ENCODE peak calls at places on chromosomes 3 and 15, in five cellular contexts. J, R, B, C and A are unnamed samples. For H3K4me1, the result is how much of the 10 kb centered on the place peaks cover.

GRCh38 chr3:177626014-177626413 is 428.7 kb upstream of the TBL1XR1 start:
- DNase-seq in B (no peak), J (no peak), R (no peak), C (no peak), A (no peak)

GRCh38 chr3:132378-132777 is 64.2 kb upstream of the CHL1 start:
- DNase-seq in J (no peak), B (no peak), R (no peak), C (no peak), A (no peak)

GRCh38 chr3:53865732-53866499 is 16.0 kb downstream of the ACTR8 start:
- DNase-seq in R (no peak), C (no peak), J (no peak), B (no peak), A (no peak)

GRCh38 chr3:72015463-72015862 is 230.5 kb upstream of the PROK2 start:
- DNase-seq in C (no peak), B (no peak), J (no peak), R (no peak), A (no peak)

GRCh38 chr3:169556909-169557308 is 106.6 kb downstream of the MECOM start:
- DNase-seq in B (no peak), J (no peak), R (no peak), C (no peak), A (no peak)

GRCh38 chr3:179318876-179319275 is 4.0 kb upstream of the ZNF639 start:
- DNase-seq in C (no peak), R (no peak), B (no peak), J (no peak), A (no peak)

GRCh38 chr3:176927280-176927679 is 270.0 kb downstream of the TBL1XR1 start:
- DNase-seq in B (no peak), C (no peak), J (no peak), R (no peak), A (no peak)

GRCh38 chr3:197951392-197951990 is 1.5 kb downstream of the RPL35A start:
- DNase-seq in C (no peak), B (no peak), R (no peak), J (no peak), A (no peak)

GRCh38 chr3:177826253-177826652 is 629.0 kb upstream of the TBL1XR1 start:
- DNase-seq in B (no peak), C (no peak), R (no peak), J (no peak), A (no peak)

GRCh38 chr15:88463870-88464532 is 3.2 kb downstream of the MRPL46 start:
- DNase-seq in C (no peak), B (peak), J (no peak), R (no peak), A (no peak)

GRCh38 chr3:127735767-127736693 is 63.3 kb downstream of the ABTB1 start:
- DNase-seq in R (peak), J (peak), C (no peak), B (no peak), A (peak)

GRCh38 chr15:61099030-61099800 is 129.9 kb downstream of the RORA start:
- DNase-seq in B (no peak), R (no peak), C (no peak), J (no peak), A (no peak)

GRCh38 chr15:52295421-52295991 is at the start of gene MYO5C:
- DNase-seq in R (peak), B (peak), J (no peak), C (no peak), A (no peak)

GRCh38 chr15:77538011-77538410 is 94.7 kb downstream of the LINGO1 start:
- DNase-seq in R (no peak), C (no peak), B (no peak), J (no peak), A (peak)

GRCh38 chr3:151593923-151594322 is 133.1 kb upstream of the IGSF10 start:
- DNase-seq in J (peak), C (no peak), B (no peak), R (no peak), A (no peak)

GRCh38 chr3:187197255-187197654 is at the start of gene RTP1:
- DNase-seq in R (no peak), C (no peak), B (no peak), J (no peak), A (no peak)

GRCh38 chr3:156668073-156668763 is 6.2 kb upstream of the TIPARP start:
- DNase-seq in B (no peak), J (peak), C (no peak), R (no peak), A (peak)

GRCh38 chr3:41652931-41653330 is 309.0 kb downstream of the ULK4 start:
- DNase-seq in C (no peak), B (no peak), J (peak), R (no peak), A (no peak)

GRCh38 chr15:96416934-96417759 is 86.6 kb downstream of the NR2F2 start:
- DNase-seq in R (peak), C (no peak), J (no peak), B (no peak), A (no peak)

GRCh38 chr15:99143655-99144610 is 39.1 kb downstream of the SYNM start:
- DNase-seq in R (peak), B (peak), J (no peak), C (no peak), A (no peak)

GRCh38 chr3:162517110-162517509 is 1020.5 kb downstream of the OTOL1 start:
- DNase-seq in C (no peak), B (no peak), R (no peak), J (no peak), A (no peak)

GRCh38 chr3:191008074-191008473 is 145.6 kb upstream of the GMNC start:
- DNase-seq in J (no peak), C (no peak), R (no peak), B (no peak), A (no peak)

GRCh38 chr3:50503947-50504346 is 513 bp upstream of the CACNA2D2 start:
- DNase-seq in C (no peak), B (no peak), R (peak), J (no peak), A (no peak)

GRCh38 chr3:143786229-143787199 is 61.8 kb downstream of the SLC9A9 start:
- DNase-seq in C (no peak), B (no peak), R (peak), J (no peak), A (no peak)

GRCh38 chr3:114442251-114442650 is 148.4 kb downstream of the TIGIT start:
- DNase-seq in R (no peak), B (no peak), J (no peak), C (no peak), A (no peak)

GRCh38 chr3:195543642-195544536 is 764 bp upstream of the PPP1R2 start:
- DNase-seq in C (no peak), J (no peak), B (peak), R (peak), A (no peak)

GRCh38 chr3:129662230-129662629 is 55.8 kb upstream of the PLXND1 start:
- DNase-seq in C (no peak), J (no peak), R (no peak), B (no peak), A (no peak)

GRCh38 chr3:44509393-44509921 is 32.0 kb upstream of the ZNF445 start:
- DNase-seq in C (no peak), J (no peak), R (no peak), B (no peak), A (no peak)

GRCh38 chr3:54087581-54088410 is 34.6 kb upstream of the CACNA2D3 start:
- DNase-seq in J (no peak), R (no peak), B (no peak), C (no peak), A (no peak)

GRCh38 chr3:100087203-100087602 is 27.1 kb downstream of the FILIP1L start:
- DNase-seq in B (no peak), C (no peak), J (peak), R (no peak), A (no peak)

GRCh38 chr15:77790481-77790880 is 157.8 kb upstream of the LINGO1 start:
- DNase-seq in C (no peak), R (no peak), J (no peak), B (no peak), A (no peak)

GRCh38 chr15:43872416-43873020 is 45.7 kb downstream of the WDR76 start:
- DNase-seq in R (no peak), B (peak), C (no peak), J (peak), A (peak)

GRCh38 chr15:42133892-42134502 is 22.4 kb downstream of the PLA2G4F start:
- DNase-seq in B (peak), C (no peak), R (no peak), J (peak), A (peak)

GRCh38 chr15:43488790-43489585 is 4.0 kb downstream of the TP53BP1 start:
- DNase-seq in C (no peak), J (no peak), R (no peak), B (no peak), A (no peak)

GRCh38 chr15:56281145-56281544 is 37.5 kb upstream of the RFX7 start:
- DNase-seq in C (no peak), B (no peak), R (no peak), J (no peak), A (no peak)

GRCh38 chr3:169497567-169498257 is 165.8 kb downstream of the MECOM start:
- DNase-seq in C (no peak), R (no peak), B (no peak), J (no peak), A (no peak)

DNA sequence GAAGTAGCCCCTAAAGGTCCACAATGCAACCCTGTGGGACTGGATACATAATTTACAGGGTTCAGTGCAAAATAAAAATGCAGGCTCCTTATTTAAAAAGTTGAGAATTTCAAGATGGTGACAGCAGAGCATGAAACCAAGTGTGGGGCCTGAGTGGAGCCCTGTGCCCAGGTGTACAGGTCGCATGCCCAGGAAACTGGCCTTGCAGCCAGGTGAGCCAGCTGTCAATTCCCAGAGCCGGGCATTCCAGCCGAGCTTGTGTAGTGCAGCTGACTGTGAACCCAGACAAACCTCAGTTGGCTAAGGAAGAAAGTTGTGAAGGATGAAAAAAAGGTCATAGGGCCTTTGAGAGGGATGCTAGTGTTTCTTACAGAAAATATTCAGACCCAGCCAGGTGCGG is 27.6 kb downstream of the POPDC2 start:
- DNase-seq in B (no peak), R (no peak), J (no peak), C (no peak), A (no peak)
- H3K4me1 ChIP-seq in B (under half), R (under half), J (under half), C (under half), A (under half)

GRCh38 chr15:90890839-90891238 is 6.5 kb downstream of the FES start:
- DNase-seq in R (no peak), C (no peak), B (no peak), J (no peak), A (no peak)

GRCh38 chr15:90891346-90891949 is 7.1 kb downstream of the FES start:
- DNase-seq in B (no peak), R (no peak), C (no peak), J (no peak), A (no peak)

GRCh38 chr15:90893175-90894090 is 9.1 kb downstream of the FES start:
- DNase-seq in B (peak), J (no peak), C (no peak), R (no peak), A (no peak)

GRCh38 chr15:90892498-90893174 is 8.3 kb downstream of the FES start:
- DNase-seq in R (no peak), J (no peak), B (no peak), C (no peak), A (no peak)

GRCh38 chr15:90892023-90892422 is 7.7 kb downstream of the FES start:
- DNase-seq in J (no peak), R (no peak), B (no peak), C (no peak), A (no peak)
- H3K4me1 ChIP-seq in J (under half), R (under half), B (under half), C (under half), A (under half)

GRCh38 chr3:66482005-66482404 is 18.8 kb downstream of the LRIG1 start:
- DNase-seq in J (no peak), R (no peak), C (no peak), B (no peak), A (no peak)
- H3K4me1 ChIP-seq in J (half or more), R (under half), C (under half), B (half or more), A (under half)

GRCh38 chr3:57559526-57559925 is 3.5 kb downstream of the PDE12 start:
- DNase-seq in B (no peak), R (no peak), J (no peak), C (no peak), A (no peak)
- H3K4me1 ChIP-seq in B (under half), R (under half), J (under half), C (under half), A (under half)

GRCh38 chr3:188947401-188947982 is 224.3 kb upstream of the TPRG1 start:
- DNase-seq in C (no peak), J (no peak), B (no peak), R (peak), A (peak)
- H3K4me1 ChIP-seq in C (under half), J (under half), B (under half), R (under half), A (under half)

DNA sequence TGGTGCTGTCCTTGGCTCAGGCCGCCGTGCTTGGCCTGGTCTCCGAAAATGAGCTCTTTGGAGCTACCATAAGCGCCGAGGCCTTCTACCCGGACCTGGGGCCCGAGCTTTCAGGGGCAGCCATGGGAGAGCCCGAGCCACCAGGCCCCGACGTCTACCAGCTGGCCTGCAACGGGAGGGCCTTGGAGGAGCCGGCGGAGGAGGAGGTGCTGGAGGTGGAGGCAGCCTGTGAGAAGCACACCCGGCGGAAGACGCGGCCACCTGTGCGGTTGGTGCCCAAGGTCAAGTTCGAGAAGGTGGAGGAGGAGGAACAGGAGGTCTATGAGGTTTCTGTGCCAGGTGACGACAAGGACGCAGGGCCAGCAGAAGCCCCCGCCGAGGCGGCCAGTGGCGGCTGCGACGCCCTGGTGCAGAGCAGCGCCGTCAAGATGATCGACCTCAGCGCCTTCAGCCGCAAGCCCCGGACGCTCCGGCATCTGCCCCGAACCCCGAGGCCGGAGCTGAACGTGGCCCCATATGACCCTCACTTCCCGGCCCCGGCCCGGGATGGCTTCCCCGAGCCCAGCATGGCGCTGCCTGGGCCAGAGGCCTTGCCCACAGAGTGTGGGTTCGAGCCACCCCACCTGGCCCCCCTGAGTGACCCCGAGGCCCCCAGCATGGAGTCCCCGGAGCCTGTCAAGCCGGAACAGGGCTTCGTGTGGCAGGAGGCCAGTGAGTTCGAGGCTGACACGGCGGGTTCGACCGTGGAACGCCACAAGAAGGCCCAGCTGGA is 34.9 kb downstream of the IDH2 start:
- DNase-seq in J (no peak), R (no peak), C (no peak), B (no peak), A (no peak)
- H3K4me1 ChIP-seq in J (under half), R (under half), C (under half), B (under half), A (under half)

GRCh38 chr15:64096486-64097431 is 977 bp downstream of the SNX1 start:
- DNase-seq in B (no peak), C (no peak), J (peak), R (no peak), A (no peak)

GRCh38 chr15:64095795-64096485 is at the start of gene SNX1:
- DNase-seq in R (peak), B (peak), J (peak), C (peak), A (peak)

GRCh38 chr15:64101018-64101417 is 5.2 kb downstream of the SNX1 start:
- DNase-seq in B (no peak), J (no peak), C (no peak), R (no peak), A (no peak)

GRCh38 chr15:64102497-64102896 is 6.7 kb downstream of the SNX1 start:
- DNase-seq in J (no peak), R (no peak), B (no peak), C (no peak), A (no peak)

DNA sequence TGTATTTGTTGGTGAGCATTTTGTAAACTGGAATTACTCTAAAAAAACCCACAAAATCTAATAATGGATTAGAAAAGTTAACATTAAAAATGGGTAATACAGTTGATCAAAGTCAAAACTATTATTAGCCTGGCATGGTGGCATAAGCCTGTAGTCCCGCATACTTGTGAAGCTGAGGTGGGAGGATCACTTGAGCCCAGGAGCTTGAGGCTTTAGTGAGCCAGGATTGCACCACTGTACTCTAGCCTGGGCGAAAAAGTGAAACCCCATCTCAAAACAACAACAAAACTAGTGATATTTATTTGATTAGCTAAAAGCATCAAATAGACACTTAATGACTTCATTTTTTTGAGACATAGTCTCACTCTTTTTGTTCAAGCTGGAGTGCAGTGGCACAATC is 3.6 kb downstream of the SNX1 start:
- DNase-seq in B (no peak), J (no peak), C (no peak), R (no peak), A (no peak)
- H3K4me1 ChIP-seq in B (half or more), J (under half), C (under half), R (under half), A (under half)

GRCh38 chr15:39242345-39242744 is 338.5 kb upstream of the THBS1 start:
- DNase-seq in B (no peak), C (no peak), R (no peak), J (no peak), A (no peak)
- H3K4me1 ChIP-seq in B (under half), C (under half), R (under half), J (under half), A (under half)

GRCh38 chr15:33098082-33099058 is 96.1 kb downstream of the FMN1 start:
- DNase-seq in C (no peak), R (no peak), B (no peak), J (peak), A (no peak)

GRCh38 chr15:33093234-33093633 is 101.3 kb downstream of the FMN1 start:
- DNase-seq in C (no peak), B (no peak), J (no peak), R (no peak), A (no peak)

GRCh38 chr15:33094336-33094735 is 100.2 kb downstream of the FMN1 start:
- DNase-seq in B (no peak), J (peak), R (no peak), C (no peak), A (no peak)

GRCh38 chr15:33099213-33099612 is 95.3 kb downstream of the FMN1 start:
- DNase-seq in B (no peak), C (no peak), R (no peak), J (no peak), A (no peak)

GRCh38 chr15:33096134-33096533 is 98.4 kb downstream of the FMN1 start:
- DNase-seq in C (no peak), J (no peak), R (no peak), B (no peak), A (no peak)
- H3K4me1 ChIP-seq in C (under half), J (under half), R (under half), B (under half), A (under half)